ENCODE peak calls at places on chromosomes 7 and 10, in four cellular contexts. One of them, this sample, is unnamed.

GRCh38 chr10:129329375-129330040 is 137.5 kb upstream of the MGMT start:
- DNase-seq in AG04450: no peak
- DNase-seq in posterior cingulate gyrus: no peak
- DNase-seq in RCC 7860: no peak
- DNase-seq in this sample: no peak

GRCh38 chr7:16801111-16801542 is 3.7 kb downstream of the AGR2 start:
- DNase-seq in RCC 7860: peak; percentile 78
- DNase-seq in AG04450: peak; percentile 34
- DNase-seq in posterior cingulate gyrus: no peak
- DNase-seq in this sample: no peak

GRCh38 chr10:12471135-12471534 is 121.8 kb downstream of the CAMK1D start:
- DNase-seq in AG04450: no peak
- DNase-seq in RCC 7860: no peak
- DNase-seq in posterior cingulate gyrus: no peak
- DNase-seq in this sample: no peak

GRCh38 chr10:48751730-48752129 is 67.1 kb downstream of the WDFY4 start:
- DNase-seq in posterior cingulate gyrus: no peak
- DNase-seq in RCC 7860: no peak
- DNase-seq in AG04450: no peak
- DNase-seq in this sample: no peak

GRCh38 chr7:15248514-15248913 is 313.3 kb downstream of the AGMO start:
- DNase-seq in AG04450: no peak
- DNase-seq in posterior cingulate gyrus: no peak
- DNase-seq in RCC 7860: no peak
- DNase-seq in this sample: no peak

GRCh38 chr10:61937631-61938284 is 36.3 kb downstream of the ARID5B start:
- DNase-seq in RCC 7860: peak; percentile 34
- DNase-seq in AG04450: no peak
- DNase-seq in posterior cingulate gyrus: no peak
- DNase-seq in this sample: no peak

GRCh38 chr7:148537435-148537834 is 53.1 kb upstream of the C7orf33 start:
- DNase-seq in posterior cingulate gyrus: no peak
- DNase-seq in AG04450: no peak
- DNase-seq in RCC 7860: peak; percentile 75
- DNase-seq in this sample: no peak

GRCh38 chr7:80918909-80919721 is at the start of gene SEMA3C:
- DNase-seq in RCC 7860: peak; percentile 90
- DNase-seq in AG04450: peak; percentile 87
- DNase-seq in posterior cingulate gyrus: peak; percentile 73
- DNase-seq in this sample: peak; percentile 96

GRCh38 chr7:137790828-137791227 is 55.9 kb downstream of the DGKI start:
- DNase-seq in posterior cingulate gyrus: no peak
- DNase-seq in RCC 7860: no peak
- DNase-seq in AG04450: no peak
- DNase-seq in this sample: no peak

GRCh38 chr10:74103560-74104248 is 46.9 kb downstream of the AP3M1 start:
- DNase-seq in RCC 7860: peak; percentile 33
- DNase-seq in posterior cingulate gyrus: no peak
- DNase-seq in AG04450: no peak
- DNase-seq in this sample: no peak

GRCh38 chr7:148286150-148286549 is 304.4 kb upstream of the C7orf33 start:
- DNase-seq in AG04450: no peak
- DNase-seq in RCC 7860: no peak
- DNase-seq in posterior cingulate gyrus: no peak
- DNase-seq in this sample: no peak

This sample was measured in lower leg skin.